ENCODE peak calls at places on chromosomes 11 and 22, in six cellular contexts. One of them, this sample, is unnamed.

GRCh38 chr11:119369035-119369925 is 12.2 kb downstream of the USP2 start:
- DNase-seq in SW 1271: no peak
- DNase-seq in myocyte: no peak
- DNase-seq in tibial nerve: no peak
- DNase-seq in stimulated activated CD8-positive, alpha-beta memory T cell treated with anti-CD3 and anti-CD28 coated beads, Interleukin-15, amount 100 ng/mL, for 4 hours: no peak
- DNase-seq in EH: peak; percentile 56
- DNase-seq in this sample: no peak

GRCh38 chr11:12137938-12138731 is 27.7 kb downstream of the MICAL2 start:
- DNase-seq in SW 1271: no peak
- DNase-seq in myocyte: peak; percentile 41
- DNase-seq in tibial nerve: no peak
- DNase-seq in stimulated activated CD8-positive, alpha-beta memory T cell treated with anti-CD3 and anti-CD28 coated beads, Interleukin-15, amount 100 ng/mL, for 4 hours: no peak
- DNase-seq in EH: peak; percentile 98
- DNase-seq in this sample: peak; percentile 67

GRCh38 chr11:130066338-130066737 is 3.4 kb upstream of the APLP2 start:
- DNase-seq in SW 1271: no peak
- DNase-seq in myocyte: no peak
- DNase-seq in tibial nerve: no peak
- DNase-seq in stimulated activated CD8-positive, alpha-beta memory T cell treated with anti-CD3 and anti-CD28 coated beads, Interleukin-15, amount 100 ng/mL, for 4 hours: no peak
- DNase-seq in EH: no peak
- DNase-seq in this sample: no peak

GRCh38 chr22:38485783-38486182 is 17.9 kb downstream of the KDELR3 start:
- DNase-seq in SW 1271: no peak
- DNase-seq in myocyte: no peak
- DNase-seq in tibial nerve: no peak
- DNase-seq in stimulated activated CD8-positive, alpha-beta memory T cell treated with anti-CD3 and anti-CD28 coated beads, Interleukin-15, amount 100 ng/mL, for 4 hours: no peak
- DNase-seq in EH: no peak
- DNase-seq in this sample: peak; percentile 46

GRCh38 chr11:129694538-129694937 is 121.1 kb upstream of the TMEM45B start:
- DNase-seq in SW 1271: no peak
- DNase-seq in myocyte: no peak
- DNase-seq in tibial nerve: no peak
- DNase-seq in stimulated activated CD8-positive, alpha-beta memory T cell treated with anti-CD3 and anti-CD28 coated beads, Interleukin-15, amount 100 ng/mL, for 4 hours: no peak
- DNase-seq in EH: no peak
- DNase-seq in this sample: peak; percentile 6

GRCh38 chr11:117044287-117045035 is 53.8 kb downstream of the SIK3 start:
- DNase-seq in SW 1271: no peak
- DNase-seq in myocyte: no peak
- DNase-seq in tibial nerve: no peak
- DNase-seq in stimulated activated CD8-positive, alpha-beta memory T cell treated with anti-CD3 and anti-CD28 coated beads, Interleukin-15, amount 100 ng/mL, for 4 hours: no peak
- DNase-seq in EH: no peak
- DNase-seq in this sample: no peak

GRCh38 chr11:111879637-111879960 is 258 bp downstream of the CFAP68 start:
- DNase-seq in SW 1271: no peak
- DNase-seq in myocyte: no peak
- DNase-seq in tibial nerve: no peak
- DNase-seq in stimulated activated CD8-positive, alpha-beta memory T cell treated with anti-CD3 and anti-CD28 coated beads, Interleukin-15, amount 100 ng/mL, for 4 hours: no peak
- DNase-seq in EH: no peak
- DNase-seq in this sample: no peak

GRCh38 chr11:111727431-111727830 is 38.8 kb downstream of the PPP2R1B start:
- DNase-seq in SW 1271: no peak
- DNase-seq in myocyte: no peak
- DNase-seq in tibial nerve: no peak
- DNase-seq in stimulated activated CD8-positive, alpha-beta memory T cell treated with anti-CD3 and anti-CD28 coated beads, Interleukin-15, amount 100 ng/mL, for 4 hours: no peak
- DNase-seq in EH: no peak
- DNase-seq in this sample: no peak

GRCh38 chr11:74443071-74443864 is 24.1 kb downstream of the KCNE3 start:
- DNase-seq in SW 1271: no peak
- DNase-seq in myocyte: peak; percentile 43
- DNase-seq in tibial nerve: no peak
- DNase-seq in stimulated activated CD8-positive, alpha-beta memory T cell treated with anti-CD3 and anti-CD28 coated beads, Interleukin-15, amount 100 ng/mL, for 4 hours: no peak
- DNase-seq in EH: no peak
- DNase-seq in this sample: no peak

GRCh38 chr11:5719703-5720495 is 16.3 kb upstream of the OR56B1 start:
- DNase-seq in SW 1271: no peak
- DNase-seq in myocyte: peak; percentile 76
- DNase-seq in tibial nerve: no peak
- DNase-seq in stimulated activated CD8-positive, alpha-beta memory T cell treated with anti-CD3 and anti-CD28 coated beads, Interleukin-15, amount 100 ng/mL, for 4 hours: no peak
- DNase-seq in EH: peak; percentile 4
- DNase-seq in this sample: peak; percentile 23

GRCh38 chr11:45930031-45930794 is 7.8 kb downstream of the LARGE2 start:
- DNase-seq in SW 1271: no peak
- DNase-seq in myocyte: no peak
- DNase-seq in tibial nerve: no peak
- DNase-seq in stimulated activated CD8-positive, alpha-beta memory T cell treated with anti-CD3 and anti-CD28 coated beads, Interleukin-15, amount 100 ng/mL, for 4 hours: no peak
- DNase-seq in EH: no peak
- DNase-seq in this sample: no peak

GRCh38 chr22:20904008-20904979 is 12.9 kb upstream of the CRKL start:
- DNase-seq in SW 1271: peak; percentile 32
- DNase-seq in myocyte: peak; percentile 36
- DNase-seq in tibial nerve: no peak
- DNase-seq in stimulated activated CD8-positive, alpha-beta memory T cell treated with anti-CD3 and anti-CD28 coated beads, Interleukin-15, amount 100 ng/mL, for 4 hours: no peak
- DNase-seq in EH: peak; percentile 88
- DNase-seq in this sample: peak; percentile 99

GRCh38 chr11:44766112-44766971 is 39.6 kb downstream of the TSPAN18 start:
- DNase-seq in SW 1271: peak; percentile 57
- DNase-seq in myocyte: peak; percentile 94
- DNase-seq in tibial nerve: no peak
- DNase-seq in stimulated activated CD8-positive, alpha-beta memory T cell treated with anti-CD3 and anti-CD28 coated beads, Interleukin-15, amount 100 ng/mL, for 4 hours: no peak
- DNase-seq in EH: peak; percentile 90
- DNase-seq in this sample: peak; percentile 70

GRCh38 chr11:36041988-36042606 is 98.2 kb downstream of the LDLRAD3 start:
- DNase-seq in SW 1271: no peak
- DNase-seq in myocyte: no peak
- DNase-seq in tibial nerve: no peak
- DNase-seq in stimulated activated CD8-positive, alpha-beta memory T cell treated with anti-CD3 and anti-CD28 coated beads, Interleukin-15, amount 100 ng/mL, for 4 hours: no peak
- DNase-seq in EH: peak; percentile 27
- DNase-seq in this sample: peak; percentile 26

GRCh38 chr11:68778205-68778604 is 26.9 kb upstream of the TESMIN start:
- DNase-seq in SW 1271: no peak
- DNase-seq in myocyte: no peak
- DNase-seq in tibial nerve: no peak
- DNase-seq in stimulated activated CD8-positive, alpha-beta memory T cell treated with anti-CD3 and anti-CD28 coated beads, Interleukin-15, amount 100 ng/mL, for 4 hours: no peak
- DNase-seq in EH: no peak
- DNase-seq in this sample: no peak

GRCh38 chr11:86117706-86118050 is 48.8 kb upstream of the PICALM start:
- DNase-seq in SW 1271: no peak
- DNase-seq in myocyte: no peak
- DNase-seq in tibial nerve: no peak
- DNase-seq in stimulated activated CD8-positive, alpha-beta memory T cell treated with anti-CD3 and anti-CD28 coated beads, Interleukin-15, amount 100 ng/mL, for 4 hours: no peak
- DNase-seq in EH: no peak
- DNase-seq in this sample: peak; percentile 13

GRCh38 chr11:7603031-7603781 is 70.1 kb downstream of the CYB5R2 start:
- DNase-seq in SW 1271: no peak
- DNase-seq in myocyte: no peak
- DNase-seq in tibial nerve: no peak
- DNase-seq in stimulated activated CD8-positive, alpha-beta memory T cell treated with anti-CD3 and anti-CD28 coated beads, Interleukin-15, amount 100 ng/mL, for 4 hours: no peak
- DNase-seq in EH: peak; percentile 65
- DNase-seq in this sample: peak; percentile 51

GRCh38 chr22:27613099-27614089 is 188.2 kb downstream of the MN1 start:
- DNase-seq in SW 1271: no peak
- DNase-seq in myocyte: no peak
- DNase-seq in tibial nerve: no peak
- DNase-seq in stimulated activated CD8-positive, alpha-beta memory T cell treated with anti-CD3 and anti-CD28 coated beads, Interleukin-15, amount 100 ng/mL, for 4 hours: no peak
- DNase-seq in EH: no peak
- DNase-seq in this sample: peak; percentile 13

GRCh38 chr11:75656044-75656726 is 12.7 kb downstream of the MAP6 start:
- DNase-seq in SW 1271: no peak
- DNase-seq in myocyte: peak; percentile 90
- DNase-seq in tibial nerve: no peak
- DNase-seq in stimulated activated CD8-positive, alpha-beta memory T cell treated with anti-CD3 and anti-CD28 coated beads, Interleukin-15, amount 100 ng/mL, for 4 hours: no peak
- DNase-seq in EH: peak; percentile 69
- DNase-seq in this sample: no peak

GRCh38 chr22:37634505-37635002 is 4.9 kb upstream of the SH3BP1 start:
- DNase-seq in SW 1271: no peak
- DNase-seq in myocyte: no peak
- DNase-seq in tibial nerve: no peak
- DNase-seq in stimulated activated CD8-positive, alpha-beta memory T cell treated with anti-CD3 and anti-CD28 coated beads, Interleukin-15, amount 100 ng/mL, for 4 hours: no peak
- DNase-seq in EH: no peak
- DNase-seq in this sample: no peak

GRCh38 chr11:720642-721346 is 14.8 kb downstream of the EPS8L2 start:
- DNase-seq in SW 1271: no peak
- DNase-seq in myocyte: no peak
- DNase-seq in tibial nerve: no peak
- DNase-seq in stimulated activated CD8-positive, alpha-beta memory T cell treated with anti-CD3 and anti-CD28 coated beads, Interleukin-15, amount 100 ng/mL, for 4 hours: no peak
- DNase-seq in EH: peak; percentile 75
- DNase-seq in this sample: no peak

GRCh38 chr22:20080776-20081654 is 974 bp downstream of the DGCR8 start:
- DNase-seq in SW 1271: no peak
- DNase-seq in myocyte: peak; percentile 67
- DNase-seq in tibial nerve: no peak
- DNase-seq in stimulated activated CD8-positive, alpha-beta memory T cell treated with anti-CD3 and anti-CD28 coated beads, Interleukin-15, amount 100 ng/mL, for 4 hours: no peak
- DNase-seq in EH: peak; percentile 74
- DNase-seq in this sample: peak; percentile 90

GRCh38 chr11:1276866-1277615 is 32.4 kb downstream of the TOLLIP start:
- DNase-seq in SW 1271: no peak
- DNase-seq in myocyte: no peak
- DNase-seq in tibial nerve: no peak
- DNase-seq in stimulated activated CD8-positive, alpha-beta memory T cell treated with anti-CD3 and anti-CD28 coated beads, Interleukin-15, amount 100 ng/mL, for 4 hours: no peak
- DNase-seq in EH: no peak
- DNase-seq in this sample: no peak

GRCh38 chr22:19497245-19497644 is 17.5 kb downstream of the CDC45 start:
- DNase-seq in SW 1271: no peak
- DNase-seq in myocyte: peak; percentile 98
- DNase-seq in tibial nerve: no peak
- DNase-seq in stimulated activated CD8-positive, alpha-beta memory T cell treated with anti-CD3 and anti-CD28 coated beads, Interleukin-15, amount 100 ng/mL, for 4 hours: no peak
- DNase-seq in EH: peak; percentile 85
- DNase-seq in this sample: peak; percentile 93

GRCh38 chr11:2762451-2762850 is 62.7 kb upstream of the KCNQ1OT1 start:
- DNase-seq in SW 1271: no peak
- DNase-seq in myocyte: no peak
- DNase-seq in tibial nerve: no peak
- DNase-seq in stimulated activated CD8-positive, alpha-beta memory T cell treated with anti-CD3 and anti-CD28 coated beads, Interleukin-15, amount 100 ng/mL, for 4 hours: no peak
- DNase-seq in EH: no peak
- DNase-seq in this sample: no peak

GRCh38 chr11:120801801-120802689 is 221.9 kb upstream of the TBCEL start:
- DNase-seq in SW 1271: peak; percentile 32
- DNase-seq in myocyte: peak; percentile 57
- DNase-seq in tibial nerve: peak; percentile 50
- DNase-seq in stimulated activated CD8-positive, alpha-beta memory T cell treated with anti-CD3 and anti-CD28 coated beads, Interleukin-15, amount 100 ng/mL, for 4 hours: no peak
- DNase-seq in EH: peak; percentile 48
- DNase-seq in this sample: peak; percentile 68

GRCh38 chr11:47332303-47332711 is 20.2 kb downstream of the MYBPC3 start:
- DNase-seq in SW 1271: no peak
- DNase-seq in myocyte: no peak
- DNase-seq in tibial nerve: no peak
- DNase-seq in stimulated activated CD8-positive, alpha-beta memory T cell treated with anti-CD3 and anti-CD28 coated beads, Interleukin-15, amount 100 ng/mL, for 4 hours: no peak
- DNase-seq in EH: no peak
- DNase-seq in this sample: no peak

GRCh38 chr11:30128269-30128932 is 102.4 kb upstream of the FSHB start:
- DNase-seq in SW 1271: peak; percentile 51
- DNase-seq in myocyte: peak; percentile 65
- DNase-seq in tibial nerve: no peak
- DNase-seq in stimulated activated CD8-positive, alpha-beta memory T cell treated with anti-CD3 and anti-CD28 coated beads, Interleukin-15, amount 100 ng/mL, for 4 hours: no peak
- DNase-seq in EH: peak; percentile 19
- DNase-seq in this sample: peak; percentile 80

GRCh38 chr11:92211576-92212167 is 12.9 kb upstream of the FAT3 start:
- DNase-seq in SW 1271: no peak
- DNase-seq in myocyte: peak; percentile 74
- DNase-seq in tibial nerve: no peak
- DNase-seq in stimulated activated CD8-positive, alpha-beta memory T cell treated with anti-CD3 and anti-CD28 coated beads, Interleukin-15, amount 100 ng/mL, for 4 hours: no peak
- DNase-seq in EH: peak; percentile 60
- DNase-seq in this sample: peak; percentile 59

GRCh38 chr11:82557274-82557673 is 176.4 kb downstream of the FAM181B start:
- DNase-seq in SW 1271: no peak
- DNase-seq in myocyte: no peak
- DNase-seq in tibial nerve: no peak
- DNase-seq in stimulated activated CD8-positive, alpha-beta memory T cell treated with anti-CD3 and anti-CD28 coated beads, Interleukin-15, amount 100 ng/mL, for 4 hours: no peak
- DNase-seq in EH: no peak
- DNase-seq in this sample: no peak

GRCh38 chr11:100709233-100709999 is 22.3 kb downstream of the ARHGAP42 start:
- DNase-seq in SW 1271: no peak
- DNase-seq in myocyte: peak; percentile 43
- DNase-seq in tibial nerve: no peak
- DNase-seq in stimulated activated CD8-positive, alpha-beta memory T cell treated with anti-CD3 and anti-CD28 coated beads, Interleukin-15, amount 100 ng/mL, for 4 hours: no peak
- DNase-seq in EH: peak; percentile 50
- DNase-seq in this sample: peak; percentile 5

This sample was measured in GM23248.